ENCODE peak calls at places on chromosomes 11 and 22, in nine cellular contexts. Z is endothelial cell; E is foreskin fibroblast; O is A549; F is CD8-positive, alpha-beta T cell; D is Peyer's patch; G is GM23338; W is nephron progenitor cell; A is mucosa of descending colon. T is an unnamed sample.

GRCh38 chr11:80280737-80281136 is 839.9 kb upstream of the TENM4 start:
- DNase-seq in D (no peak), G (no peak), F (no peak), Z (no peak), A (no peak), W (no peak), E (no peak), O (no peak), T (no peak)

GRCh38 chr11:119169272-119169719 is 771 bp downstream of the NLRX1 start:
- DNase-seq in G (peak), E (no peak), O (peak), F (no peak), Z (peak), W (peak), A (no peak), D (no peak), T (no peak)

GRCh38 chr11:15229069-15229468 is 114.3 kb downstream of the INSC start:
- DNase-seq in Z (no peak), O (no peak), E (no peak), G (no peak), W (no peak), D (no peak), F (no peak), A (no peak), T (no peak)

GRCh38 chr22:43053176-43053575 is 36.0 kb downstream of the TTLL1 start:
- DNase-seq in E (no peak), F (no peak), D (no peak), Z (no peak), A (no peak), G (peak), O (no peak), W (no peak), T (no peak)

GRCh38 chr22:30305519-30305905 is 16.2 kb upstream of the CASTOR1 start:
- DNase-seq in F (no peak), D (peak), Z (peak), W (no peak), A (peak), G (no peak), O (no peak), E (no peak), T (no peak)

GRCh38 chr22:31490496-31490925 is 869 bp upstream of the EIF4ENIF1 start:
- DNase-seq in G (peak), E (peak), O (peak), A (peak), F (peak), D (peak), W (peak), Z (peak), T (peak)

GRCh38 chr11:123202723-123203122 is 7.7 kb upstream of the CLMP start:
- DNase-seq in O (no peak), W (no peak), Z (no peak), G (no peak), D (no peak), E (no peak), A (no peak), F (no peak), T (no peak)

GRCh38 chr11:103881518-103882070 is 154.8 kb upstream of the DDI1 start:
- DNase-seq in Z (no peak), O (no peak), A (no peak), W (no peak), G (no peak), F (no peak), E (no peak), D (no peak), T (no peak)

GRCh38 chr22:40009953-40010751 is 15.4 kb downstream of the FAM83F start:
- DNase-seq in W (no peak), E (no peak), O (no peak), D (no peak), F (no peak), Z (no peak), A (no peak), G (no peak), T (peak)

GRCh38 chr11:44899959-44900358 is 50.7 kb downstream of the TP53I11 start:
- DNase-seq in D (no peak), G (peak), O (peak), E (peak), A (peak), Z (peak), F (no peak), W (peak), T (peak)

GRCh38 chr11:3747704-3748103 is 49.6 kb downstream of the NUP98 start:
- DNase-seq in O (peak), E (peak), F (no peak), A (no peak), Z (no peak), W (no peak), G (no peak), D (no peak), T (no peak)

GRCh38 chr22:25900880-25901279 is 158.9 kb downstream of the MYO18B start:
- DNase-seq in D (no peak), E (no peak), F (no peak), Z (no peak), O (no peak), G (peak), W (no peak), A (no peak), T (no peak)

GRCh38 chr11:61972112-61972795 is 4.8 kb upstream of the FTH1 start:
- DNase-seq in G (peak), W (no peak), F (no peak), E (no peak), Z (no peak), A (no peak), D (peak), O (no peak), T (no peak)

GRCh38 chr11:117633186-117633585 is 163.8 kb downstream of the DSCAML1 start:
- DNase-seq in D (no peak), Z (no peak), E (no peak), W (no peak), G (no peak), F (no peak), A (no peak), O (no peak), T (no peak)

DNA sequence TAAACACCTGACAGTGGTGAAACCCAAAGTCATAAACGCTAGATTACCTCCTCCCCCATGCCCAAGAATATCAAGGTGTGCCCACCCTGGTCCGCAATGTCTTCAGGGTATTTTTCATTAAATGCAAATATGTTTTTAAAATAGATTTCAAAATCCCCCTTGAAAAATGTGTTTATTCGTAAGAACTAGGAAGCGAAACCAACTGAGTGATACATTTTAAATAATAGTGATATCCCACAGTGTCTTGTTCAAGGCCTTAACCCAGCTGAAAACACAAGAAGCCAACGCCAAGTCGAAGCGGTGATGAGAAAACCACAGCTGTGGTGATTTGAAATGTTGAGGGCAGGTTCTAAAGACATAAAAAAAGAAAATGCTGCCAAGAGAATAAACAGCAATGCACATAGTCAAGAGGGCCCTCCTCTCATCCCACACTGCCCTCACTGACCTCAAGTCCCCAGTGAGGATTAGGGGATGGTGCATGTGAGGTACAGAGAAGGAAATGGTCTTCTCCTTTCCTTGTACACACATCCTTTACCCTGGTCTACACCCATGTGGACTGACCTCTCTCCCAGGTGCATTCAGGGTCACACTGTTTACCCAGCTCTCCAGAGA is 25.5 kb downstream of the KCNJ1 start:
- DNase-seq in A (no peak), O (no peak), W (no peak), G (no peak), Z (no peak), E (no peak), D (peak), F (no peak), T (no peak)
- TF ChIP-seq CTCF in A (no peak), O (no peak), W (no peak), G (no peak), Z (no peak), E (no peak), D (no peak), F (no peak), T (no peak)

DNA sequence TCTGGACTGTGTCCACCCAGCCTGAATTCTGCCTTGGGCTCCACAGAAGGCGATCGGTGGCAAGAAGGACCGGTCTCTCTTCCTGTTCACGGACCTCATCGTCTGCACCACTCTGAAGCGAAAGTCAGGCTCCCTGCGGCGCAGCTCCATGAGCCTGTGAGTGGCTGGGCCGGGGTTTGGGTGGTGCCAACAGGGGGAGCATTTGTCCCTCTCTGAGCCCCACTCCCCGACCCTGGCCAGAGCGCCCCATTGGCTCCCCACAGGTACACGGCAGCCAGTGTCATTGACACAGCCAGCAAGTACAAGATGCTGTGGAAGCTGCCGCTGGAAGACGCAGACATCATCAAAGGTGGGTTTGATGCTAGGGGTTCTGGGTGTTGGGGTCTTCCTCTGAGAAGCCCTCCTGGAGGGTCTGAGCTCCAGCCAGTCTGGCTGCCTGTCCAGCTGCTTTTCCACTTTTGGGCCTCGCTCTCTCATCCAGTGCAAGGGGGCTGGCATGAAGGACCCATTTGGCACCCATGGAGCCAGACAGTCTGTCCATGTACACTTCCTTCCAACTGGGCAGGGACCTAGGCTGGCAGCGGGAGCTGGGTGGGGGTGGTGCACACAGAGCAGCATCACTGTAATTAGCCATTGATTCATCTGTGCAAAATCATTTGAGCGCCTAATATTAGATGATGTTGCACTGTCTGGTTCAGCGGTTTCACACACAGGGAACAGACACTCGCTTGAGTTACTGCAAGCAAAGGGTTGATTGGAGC is 19.0 kb upstream of the RELT start:
- DNase-seq in E (no peak), G (peak), O (no peak), A (no peak), F (no peak), Z (no peak), D (no peak), W (no peak), T (no peak)
- TF ChIP-seq CTCF in E (no peak), G (peak), O (no peak), A (no peak), F (no peak), Z (no peak), D (no peak), W (no peak), T (no peak)

DNA sequence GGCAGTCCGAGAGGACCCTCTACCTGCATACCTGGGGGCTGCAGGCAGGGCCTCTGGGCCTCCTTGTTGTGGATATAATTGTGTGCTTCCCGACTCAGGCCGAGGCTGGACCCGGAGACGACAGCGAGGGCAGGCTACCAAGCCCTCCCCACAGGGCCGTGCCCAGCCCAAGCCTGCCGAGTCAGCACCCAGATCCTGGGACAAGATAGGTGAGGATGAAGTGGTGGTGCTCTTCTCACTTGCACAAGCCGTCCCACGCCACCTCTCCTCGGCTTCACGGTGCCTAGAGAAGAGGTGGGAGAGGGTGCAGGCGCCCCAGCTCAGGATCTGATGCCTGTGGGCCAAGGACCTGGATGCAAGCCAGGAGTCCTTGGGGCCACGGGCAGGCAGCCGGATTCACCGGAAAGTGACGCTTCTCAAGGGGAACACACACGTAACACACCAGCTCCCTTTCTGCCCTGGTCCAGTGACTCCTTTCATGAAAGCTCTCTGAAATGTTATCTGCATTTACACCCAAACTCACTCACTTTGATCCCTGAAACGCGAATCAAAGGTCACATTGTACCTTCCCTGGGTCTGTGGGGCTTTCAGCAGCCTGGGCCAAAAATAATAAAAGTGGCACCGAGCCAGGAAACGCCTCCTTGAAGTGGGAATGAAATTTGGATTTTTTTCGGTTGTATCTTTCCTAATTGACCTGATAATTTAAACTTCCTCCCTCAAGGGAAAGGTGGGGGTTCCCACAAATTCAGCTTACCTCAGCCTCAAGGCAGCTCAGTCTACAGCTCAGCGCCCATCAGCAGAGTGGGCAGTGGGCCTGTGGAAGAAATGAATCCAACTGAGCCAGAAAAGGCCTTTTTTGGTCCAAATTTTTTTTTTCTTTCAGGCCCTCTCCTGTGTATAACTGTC is 1.1 kb upstream of the GNB1L start:
- DNase-seq in G (peak), D (peak), O (peak), Z (no peak), A (peak), W (peak), E (peak), F (no peak), T (peak)
- TF ChIP-seq CTCF in G (no peak), D (no peak), O (no peak), Z (no peak), A (no peak), W (no peak), E (no peak), F (no peak), T (no peak)

GRCh38 chr11:90288207-90288821 is 65.5 kb upstream of the CHORDC1 start:
- DNase-seq in E (no peak), A (no peak), D (no peak), G (peak), Z (no peak), F (no peak), W (no peak), O (peak), T (no peak)
- TF ChIP-seq CTCF in E (peak), A (no peak), D (no peak), G (peak), Z (peak), F (peak), W (peak), O (peak), T (peak)

DNA sequence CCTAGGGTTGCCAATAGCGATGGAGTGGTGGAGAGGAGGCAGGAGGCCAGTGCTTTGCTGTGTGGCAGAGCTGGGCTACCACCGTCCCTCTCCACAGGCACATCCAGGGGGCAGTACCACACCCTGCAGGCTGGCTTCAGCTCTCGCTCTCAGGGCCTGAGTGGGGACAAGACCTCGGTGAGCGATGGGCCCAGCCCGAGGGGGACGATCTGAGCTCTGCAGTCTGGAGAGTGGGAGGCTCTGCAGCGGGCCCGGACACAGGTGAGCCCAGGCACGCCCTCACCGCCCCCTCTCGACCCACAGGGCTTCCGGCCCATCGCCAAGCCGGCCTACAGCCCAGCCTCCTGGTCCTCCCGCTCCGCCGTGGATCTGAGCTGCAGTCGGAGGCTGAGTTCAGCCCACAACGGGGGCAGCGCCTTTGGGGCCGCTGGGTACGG is 2.5 kb downstream of the PKP3 start:
- DNase-seq in A (no peak), W (no peak), F (no peak), E (peak), Z (no peak), G (peak), O (peak), D (no peak), T (no peak)
- TF ChIP-seq CTCF in A (no peak), W (no peak), F (no peak), E (peak), Z (no peak), G (peak), O (no peak), D (no peak), T (no peak)

GRCh38 chr11:612201-612960 is 3.4 kb downstream of the IRF7 start:
- DNase-seq in F (no peak), G (peak), A (peak), O (peak), Z (no peak), D (peak), E (peak), W (no peak), T (peak)
- TF ChIP-seq CTCF in F (no peak), G (peak), A (no peak), O (no peak), Z (no peak), D (no peak), E (peak), W (no peak), T (peak)

DNA sequence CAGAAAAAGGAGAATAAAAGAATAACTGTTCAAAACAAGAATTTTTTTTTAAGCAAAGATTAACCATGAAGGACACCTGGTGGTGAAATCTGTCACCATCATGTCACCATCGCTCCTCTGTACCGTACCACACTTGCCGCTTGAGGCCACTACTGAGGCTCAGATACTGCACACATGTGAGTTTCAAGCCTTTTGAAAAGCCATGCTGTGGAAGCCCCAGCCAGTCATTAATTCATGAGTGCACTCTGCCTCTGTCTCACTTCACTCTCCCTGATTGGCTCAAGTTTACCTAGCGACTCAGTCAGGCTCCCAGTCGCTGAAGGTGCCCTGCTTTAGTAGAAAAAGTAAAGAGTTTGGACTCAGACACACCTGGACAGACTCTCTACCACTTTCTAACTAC is 6.6 kb upstream of the MS4A12 start:
- DNase-seq in D (peak), O (peak), A (peak), G (peak), F (no peak), W (peak), Z (peak), E (no peak), T (peak)
- TF ChIP-seq CTCF in D (peak), O (peak), A (no peak), G (peak), F (no peak), W (peak), Z (peak), E (no peak), T (peak)

GRCh38 chr11:102592634-102593581 is 32.2 kb downstream of the MMP20 start:
- DNase-seq in E (no peak), O (peak), Z (no peak), W (no peak), A (no peak), F (no peak), G (peak), D (peak), T (no peak)
- TF ChIP-seq CTCF in E (peak), O (peak), Z (peak), W (peak), A (no peak), F (no peak), G (peak), D (no peak), T (peak)

T was measured in glutamatergic neuron.